ENCODE peak calls at places on chromosomes 7 and 10, in four cellular contexts. Q, C, Z and O are unnamed samples.
A peak's percentile ranks its signal among the peaks of the same experiment; 100 is the strongest.

GRCh38 chr7:140857048-140857447 is 67.7 kb downstream of the BRAF start:
- DNase-seq in Q (no peak), C (no peak), Z (no peak), O (no peak)

GRCh38 chr7:158051372-158051760 is 536.3 kb downstream of the PTPRN2 start:
- DNase-seq in Q (no peak), C (no peak), Z (no peak), O (no peak)

GRCh38 chr7:84697506-84697905 is 489.4 kb downstream of the SEMA3D start:
- DNase-seq in Q (no peak), C (no peak), Z (no peak), O (no peak)

GRCh38 chr10:12214763-12215218 is 18.8 kb downstream of the CDC123 start:
- DNase-seq in Q (peak; percentile 39), C (peak; percentile 39), Z (no peak), O (peak; percentile 20)

GRCh38 chr10:57145548-57145947 is 784.5 kb upstream of the ZWINT start:
- DNase-seq in Q (no peak), C (no peak), Z (no peak), O (no peak)

GRCh38 chr7:158824028-158824427 is 5.3 kb downstream of the ESYT2 start:
- DNase-seq in Q (no peak), C (no peak), Z (peak; percentile 61), O (no peak)

GRCh38 chr7:158016171-158017087 is 571.2 kb downstream of the PTPRN2 start:
- DNase-seq in Q (no peak), C (no peak), Z (no peak), O (no peak)

GRCh38 chr10:20240643-20241042 is 424.4 kb downstream of the PLXDC2 start:
- DNase-seq in Q (no peak), C (no peak), Z (no peak), O (no peak)

GRCh38 chr10:127347202-127347959 is 151.0 kb upstream of the INSYN2A start:
- DNase-seq in Q (no peak), C (no peak), Z (no peak), O (no peak)

GRCh38 chr7:90320418-90320800 is 695 bp downstream of the FAM237B start:
- DNase-seq in Q (no peak), C (no peak), Z (no peak), O (no peak)

GRCh38 chr7:16223963-16224707 is 197.2 kb downstream of the CRPPA start:
- DNase-seq in Q (no peak), C (no peak), Z (no peak), O (no peak)

DNA sequence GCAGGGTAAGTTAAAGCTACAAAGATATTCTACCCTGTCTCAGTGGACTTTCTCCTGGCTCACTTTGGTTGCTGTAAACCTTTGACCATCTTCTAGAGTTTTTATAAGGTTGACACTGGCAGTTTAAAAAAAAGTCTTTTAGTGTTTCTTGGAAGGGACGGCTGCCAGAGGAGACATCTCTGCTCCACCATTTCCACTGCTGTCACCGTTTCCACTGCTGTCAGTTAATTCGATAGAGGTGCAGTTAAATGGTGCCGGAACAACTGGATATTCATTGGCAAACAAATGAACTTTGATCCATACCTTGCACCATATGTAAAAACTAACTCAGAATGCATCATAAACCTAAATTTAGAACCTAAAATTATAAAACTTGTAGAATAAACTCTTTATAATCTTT is 42.6 kb downstream of the LMTK2 start:
- DNase-seq in Q (no peak), C (no peak), Z (no peak), O (no peak)
- TF ChIP-seq SP1 in Q (no peak), C (no peak), Z (no peak), O (no peak)

DNA sequence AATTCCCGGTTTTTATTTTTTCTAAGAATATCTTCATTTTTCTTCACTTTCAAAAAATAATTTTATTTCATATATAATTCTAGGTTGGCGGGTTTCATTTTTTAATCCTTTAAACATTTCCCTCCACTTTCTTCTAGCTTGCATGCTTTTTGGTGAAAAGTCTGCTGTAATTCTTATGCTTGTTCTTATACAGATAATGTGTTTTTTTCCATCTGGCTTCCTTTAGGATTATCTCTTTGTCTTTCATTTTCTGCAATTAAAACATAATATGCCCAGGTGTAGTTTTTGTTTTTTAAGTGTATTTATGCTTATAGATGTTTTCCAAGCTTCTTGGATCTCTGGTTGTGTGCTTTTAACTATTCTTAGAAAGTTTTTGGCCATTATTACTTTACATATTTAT is 341.3 kb upstream of the SEMA3C start:
- DNase-seq in Q (no peak), C (no peak), Z (no peak), O (no peak)
- TF ChIP-seq FOXM1 in Q (no peak), C (no peak), Z (no peak), O (no peak)

GRCh38 chr7:94696981-94697670 is 41.2 kb upstream of the SGCE start:
- DNase-seq in Q (peak; percentile 76), C (no peak), Z (no peak), O (no peak)
- TF ChIP-seq TARDBP in Q (no peak), C (no peak), Z (no peak), O (no peak)

DNA sequence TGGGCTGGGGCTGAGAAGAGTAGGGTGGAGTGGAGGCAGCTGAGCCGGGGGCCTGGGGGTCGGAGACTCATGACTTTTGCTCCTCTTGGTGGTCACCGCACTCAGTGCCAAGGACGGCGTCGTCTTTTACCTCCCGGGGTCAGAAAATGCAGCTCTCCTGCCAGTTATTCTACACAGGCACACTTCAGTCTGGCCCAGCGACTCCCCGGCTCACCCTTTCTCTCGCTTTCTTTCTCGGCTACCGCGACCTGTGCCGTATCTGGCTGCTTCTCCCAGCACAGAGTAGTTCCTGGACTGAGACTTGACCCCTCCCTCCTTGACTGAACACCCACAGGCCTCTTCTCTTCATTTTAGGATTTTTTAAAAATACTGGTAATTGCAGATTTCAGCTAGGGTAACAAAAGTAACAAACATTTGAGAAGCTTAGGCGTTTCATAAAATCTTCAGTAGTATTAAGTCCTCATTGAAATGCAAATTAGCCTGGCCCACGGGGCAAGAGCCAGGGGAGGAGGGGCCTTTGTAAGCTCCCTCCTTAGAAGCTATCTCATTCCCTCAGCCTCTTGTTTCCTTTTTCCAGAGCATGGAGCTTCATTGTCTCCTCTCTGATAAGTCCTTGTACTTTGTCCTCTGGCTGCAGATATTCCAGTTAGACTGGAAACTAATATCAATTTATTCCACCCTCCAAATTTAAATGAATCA is 1.1 kb upstream of the PRLHR start:
- DNase-seq in Q (no peak), C (no peak), Z (no peak), O (no peak)
- TF ChIP-seq SP1 in Q (no peak), C (no peak), Z (no peak), O (no peak)